ENCODE peak calls at places on chromosome 1, in nine cellular contexts. N is heart left ventricle, O is uterus, F is A549, Q is tibial nerve, G is body of pancreas, U is adrenal gland, H is Peyer's patch, Z is upper lobe of left lung. J is an unnamed sample.

GRCh38 chr1:92749024-92749634 is 35.8 kb downstream of the EVI5 start:
- DNase-seq in Z (no peak), O (no peak), H (no peak), N (no peak), Q (no peak), G (peak; percentile 54), U (peak; percentile 55), F (peak; percentile 70), J (peak; percentile 41)

GRCh38 chr1:12626888-12627287 is 8.9 kb upstream of the DHRS3 start:
- DNase-seq in O (no peak), U (no peak), N (no peak), H (no peak), Z (no peak), Q (no peak), G (no peak), F (no peak), J (no peak)

GRCh38 chr1:116111196-116112021 is at the start of gene MAB21L3:
- DNase-seq in H (no peak), Z (no peak), N (no peak), U (no peak), Q (no peak), F (no peak), G (no peak), O (no peak), J (peak; percentile 67)

GRCh38 chr1:15942661-15943514 is 33.0 kb downstream of the ZBTB17 start:
- DNase-seq in O (no peak), N (no peak), Q (no peak), F (no peak), U (no peak), Z (no peak), G (no peak), H (no peak), J (no peak)

GRCh38 chr1:231629132-231629531 is 2.5 kb downstream of the DISC1 start:
- DNase-seq in Q (peak; percentile 49), G (no peak), Z (no peak), H (peak; percentile 36), U (peak; percentile 66), F (no peak), N (peak; percentile 54), O (no peak), J (peak; percentile 63)

GRCh38 chr1:33257388-33257758 is 1.1 kb downstream of the ZNF362 start:
- DNase-seq in H (no peak), N (no peak), O (no peak), Q (no peak), F (no peak), G (no peak), U (no peak), Z (no peak), J (no peak)

GRCh38 chr1:167064622-167065021 is 25.6 kb downstream of the GPA33 start:
- DNase-seq in Q (no peak), G (no peak), U (no peak), F (no peak), N (no peak), H (no peak), O (no peak), Z (no peak), J (no peak)

GRCh38 chr1:172745014-172745413 is 86.1 kb downstream of the FASLG start:
- DNase-seq in U (no peak), Q (peak; percentile 77), Z (no peak), O (no peak), N (no peak), F (peak; percentile 79), G (no peak), H (peak; percentile 53), J (peak; percentile 26)

GRCh38 chr1:202046227-202046626 is 35.8 kb downstream of the ELF3 start:
- DNase-seq in Q (no peak), H (no peak), Z (no peak), U (no peak), O (no peak), N (no peak), F (no peak), G (peak; percentile 97), J (peak; percentile 93)

GRCh38 chr1:241606544-241606943 is 33.6 kb downstream of the CHML start:
- DNase-seq in N (no peak), H (no peak), U (no peak), Z (no peak), G (no peak), Q (no peak), F (peak; percentile 49), O (no peak), J (no peak)

GRCh38 chr1:154626456-154627246 is 18.7 kb upstream of the ADAR start:
- DNase-seq in F (peak; percentile 13), G (no peak), N (no peak), O (no peak), Q (no peak), U (no peak), H (no peak), Z (no peak), J (no peak)

GRCh38 chr1:54359393-54360162 is 46.6 kb downstream of the SSBP3 start:
- DNase-seq in Z (no peak), F (no peak), Q (no peak), G (no peak), N (no peak), O (no peak), U (peak; percentile 77), H (no peak), J (no peak)

GRCh38 chr1:12760256-12760795 is 13.2 kb upstream of the PRAMEF12 start:
- DNase-seq in N (no peak), G (no peak), F (peak; percentile 29), Z (no peak), U (no peak), H (no peak), Q (no peak), O (no peak), J (no peak)

GRCh38 chr1:82227696-82228095 is 427.0 kb downstream of the ADGRL2 start:
- DNase-seq in O (no peak), H (no peak), Q (peak; percentile 74), Z (no peak), N (no peak), G (no peak), U (no peak), F (no peak), J (no peak)

GRCh38 chr1:24866211-24867063 is 63.6 kb downstream of the RUNX3 start:
- DNase-seq in O (no peak), N (no peak), F (no peak), U (peak; percentile 43), H (no peak), Q (no peak), G (no peak), Z (no peak), J (no peak)

GRCh38 chr1:24865587-24865986 is 64.5 kb downstream of the RUNX3 start:
- DNase-seq in H (no peak), F (no peak), G (no peak), Z (no peak), O (no peak), N (no peak), Q (no peak), U (peak; percentile 4), J (no peak)

GRCh38 chr1:24867064-24867870 is 62.8 kb downstream of the RUNX3 start:
- DNase-seq in G (no peak), O (no peak), H (no peak), F (no peak), Z (no peak), N (no peak), Q (no peak), U (peak; percentile 23), J (no peak)

GRCh38 chr1:24870551-24871195 is 59.4 kb downstream of the RUNX3 start:
- DNase-seq in H (no peak), G (no peak), Z (peak; percentile 74), N (no peak), Q (no peak), F (no peak), U (peak; percentile 39), O (no peak), J (no peak)

GRCh38 chr1:24868016-24868875 is 61.8 kb downstream of the RUNX3 start:
- DNase-seq in Q (no peak), U (peak; percentile 35), O (no peak), Z (no peak), H (no peak), G (no peak), N (no peak), F (no peak), J (no peak)
- H3K27ac ChIP-seq in Q (no peak overlapping the region), U (no peak overlapping the region), O (no peak overlapping the region), Z (no peak overlapping the region), H (no peak overlapping the region), G (no peak overlapping the region), N (no peak overlapping the region), F (no peak overlapping the region), J (no peak overlapping the region)

GRCh38 chr1:193480755-193481154 is 294.3 kb upstream of the B3GALT2 start:
- DNase-seq in U (no peak), Z (no peak), O (no peak), N (no peak), G (no peak), H (no peak), Q (no peak), F (no peak), J (no peak)
- TF ChIP-seq POLR2A in U (no peak), Z (no peak), O (no peak), N (no peak), G (no peak), H (no peak), Q (no peak), F (no peak), J (no peak)

DNA sequence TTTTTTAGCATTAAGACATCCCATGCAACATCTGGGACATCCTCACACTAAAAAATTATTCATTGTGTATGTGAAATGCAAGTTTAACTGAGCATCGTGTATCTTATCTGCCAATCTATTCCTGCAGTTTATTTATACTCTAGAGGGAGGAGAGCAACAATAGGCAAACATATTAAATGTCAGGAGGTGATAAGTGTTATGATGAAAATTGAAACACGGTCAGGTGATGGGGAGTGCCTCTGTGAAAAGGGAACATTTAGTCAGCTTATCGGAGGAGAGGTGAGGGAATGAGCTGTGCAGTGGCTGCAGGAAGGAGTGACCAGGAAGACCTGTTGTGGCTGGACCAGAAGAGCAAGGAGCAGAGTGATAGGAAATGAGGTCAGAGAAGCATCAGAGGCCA is 775 bp upstream of the EFCAB14 start:
- DNase-seq in Z (no peak), O (no peak), Q (no peak), F (no peak), G (peak; percentile 45), U (no peak), H (no peak), N (no peak), J (peak; percentile 59)
- H3K4me1 ChIP-seq in Z (peaks cover 43% of the 10 kb centered on the region), O (peaks cover 14% of the 10 kb centered on the region), Q (peaks cover 35% of the 10 kb centered on the region), F (peaks cover 21% of the 10 kb centered on the region), G (peaks cover 43% of the 10 kb centered on the region), U (peaks cover 28% of the 10 kb centered on the region), H (peaks cover 9% of the 10 kb centered on the region), N (peaks cover 34% of the 10 kb centered on the region), J (peaks cover 37% of the 10 kb centered on the region)

GRCh38 chr1:1780598-1781525 is 2.6 kb upstream of the NADK start:
- DNase-seq in F (no peak), U (no peak), N (no peak), G (no peak), H (no peak), Q (no peak), Z (no peak), O (no peak), J (no peak)
- H3K27ac ChIP-seq in F (peak overlapping the region; percentile 36), U (peak overlapping the region; percentile 41), N (no peak overlapping the region), G (peak overlapping the region; percentile 91), H (peak overlapping the region; percentile 92), Q (peak overlapping the region; percentile 89), Z (peak overlapping the region; percentile 97), O (no peak overlapping the region), J (peak overlapping the region; percentile 96)

GRCh38 chr1:206579747-206580437 is 32.4 kb downstream of the EIF2D start:
- DNase-seq in U (peak; percentile 87), O (no peak), F (no peak), H (peak; percentile 96), N (peak; percentile 86), G (peak; percentile 34), Q (peak; percentile 49), Z (no peak), J (peak; percentile 86)
- TF ChIP-seq POLR2A in U (no peak), O (no peak), F (no peak), H (no peak), N (no peak), G (peak; percentile 24), Q (peak; percentile 28), Z (peak; percentile 62), J (peak; percentile 17)

GRCh38 chr1:9425859-9426258 is 113.4 kb upstream of the SLC25A33 start:
- DNase-seq in Q (no peak), F (no peak), N (no peak), Z (no peak), H (peak; percentile 54), G (no peak), O (no peak), U (no peak), J (no peak)
- H3K4me1 ChIP-seq in Q (peaks cover 14% of the 10 kb centered on the region), F (peaks cover 11% of the 10 kb centered on the region), N (peaks cover 13% of the 10 kb centered on the region), Z (peaks cover 18% of the 10 kb centered on the region), H (peaks cover 24% of the 10 kb centered on the region), G (peaks cover 20% of the 10 kb centered on the region), O (no peaks in the 10 kb centered on the region), U (peaks cover 10% of the 10 kb centered on the region), J (peaks cover 12% of the 10 kb centered on the region)

J was measured in transverse colon.